ENCODE peak calls at places on chromosomes 12 and 14, in five cellular contexts. R is RWPE1, D is T1000, F is A549, K is activated T-cell treated with anti-CD3 and anti-CD28 coated beads for 1 hour. H is an unnamed sample.

GRCh38 chr14:85426068-85426935 is 103.6 kb upstream of the FLRT2 start:
- DNase-seq in D (no peak), F (no peak), R (no peak), K (no peak), H (no peak)

GRCh38 chr12:6899837-6900519 is 4.6 kb upstream of the LRRC23 start:
- DNase-seq in K (no peak), D (no peak), F (peak), R (no peak), H (no peak)

GRCh38 chr12:28253175-28253641 is 63.0 kb downstream of the CCDC91 start:
- DNase-seq in D (no peak), K (no peak), F (no peak), R (no peak), H (no peak)

GRCh38 chr12:86228656-86229055 is 27.5 kb downstream of the MGAT4C start:
- DNase-seq in K (no peak), R (no peak), D (no peak), F (no peak), H (no peak)

GRCh38 chr14:40623641-40624040 is 983.0 kb upstream of the LRFN5 start:
- DNase-seq in D (no peak), F (no peak), R (no peak), K (no peak), H (no peak)

GRCh38 chr14:85948163-85948562 is 418.2 kb downstream of the FLRT2 start:
- DNase-seq in K (no peak), F (no peak), D (no peak), R (no peak), H (no peak)

GRCh38 chr12:48683534-48683933 is 1.5 kb upstream of the KANSL2 start:
- DNase-seq in F (no peak), D (no peak), R (no peak), K (no peak), H (no peak)

GRCh38 chr14:81329640-81330385 is 70.3 kb downstream of the STON2 start:
- DNase-seq in K (no peak), D (no peak), F (no peak), R (peak), H (no peak)

GRCh38 chr12:759628-760027 is 7.2 kb downstream of the WNK1 start:
- DNase-seq in D (no peak), F (no peak), R (no peak), K (no peak), H (no peak)

GRCh38 chr14:105947599-105947998 is 421.2 kb downstream of the TMEM121 start:
- DNase-seq in K (no peak), D (no peak), F (no peak), R (no peak), H (no peak)

GRCh38 chr14:23366163-23366921 is 1.4 kb upstream of the EFS start:
- DNase-seq in K (no peak), F (no peak), D (peak), R (peak), H (no peak)

GRCh38 chr12:98840325-98840724 is 195.2 kb downstream of the APAF1 start:
- DNase-seq in R (no peak), F (no peak), D (no peak), K (no peak), H (no peak)

GRCh38 chr12:2631613-2632350 is 163.0 kb upstream of the FKBP4 start:
- DNase-seq in F (no peak), K (no peak), R (no peak), D (no peak), H (no peak)

GRCh38 chr12:124504273-124505000 is 63.0 kb downstream of the NCOR2 start:
- DNase-seq in D (no peak), F (no peak), R (no peak), K (no peak), H (no peak)

GRCh38 chr12:47383942-47384341 is 304.2 kb upstream of the AMIGO2 start:
- DNase-seq in K (no peak), F (peak), D (no peak), R (no peak), H (no peak)

GRCh38 chr14:89207925-89208328 is 209.1 kb downstream of the FOXN3 start:
- DNase-seq in F (no peak), K (no peak), D (no peak), R (no peak), H (peak)

GRCh38 chr12:15550778-15551177 is 228.5 kb downstream of the PTPRO start:
- DNase-seq in K (no peak), D (no peak), F (no peak), R (no peak), H (no peak)

GRCh38 chr12:129819391-129819790 is 84.4 kb downstream of the TMEM132D start:
- DNase-seq in K (no peak), D (no peak), R (no peak), F (no peak), H (no peak)

GRCh38 chr14:99681101-99681831 is 2.8 kb upstream of the CYP46A1 start:
- DNase-seq in D (no peak), K (no peak), R (no peak), F (no peak), H (no peak)

GRCh38 chr12:34400986-34401658 is 378.8 kb downstream of the ALG10 start:
- DNase-seq in K (no peak), D (no peak), R (no peak), F (no peak), H (peak)

GRCh38 chr12:95633049-95633545 is 81.8 kb upstream of the USP44 start:
- DNase-seq in D (peak), F (peak), K (no peak), R (peak), H (no peak)

H was measured in HEK293T.